ENCODE peak calls at places on chromosomes 6 and 20, in five cellular contexts. K is MV-4-11; A is stimulated activated CD8-positive, alpha-beta memory T cell treated with anti-CD3 and anti-CD28 coated beads, Interleukin-4, amount 100 ng/mL, for 24 hours; S is cortex of kidney; P is T-helper 17 cell. X is an unnamed sample.

GRCh38 chr6:161029195-161029809 is 37.7 kb downstream of the MAP3K4 start:
- DNase-seq in K (peak; percentile 52), A (no peak), S (no peak), P (no peak), X (no peak)

GRCh38 chr6:44294832-44295791 is 18.0 kb downstream of the AARS2 start:
- DNase-seq in K (no peak), A (no peak), S (no peak), P (no peak), X (no peak)

GRCh38 chr20:35181731-35182130 is 9.9 kb downstream of the PROCR start:
- DNase-seq in K (no peak), A (no peak), S (no peak), P (no peak), X (no peak)

GRCh38 chr20:11395581-11395980 is 522.1 kb upstream of the BTBD3 start:
- DNase-seq in K (no peak), A (no peak), S (no peak), P (no peak), X (no peak)

GRCh38 chr20:56111951-56112730 is 106.8 kb upstream of the CBLN4 start:
- DNase-seq in K (peak; percentile 32), A (no peak), S (no peak), P (no peak), X (no peak)

GRCh38 chr6:25056130-25056529 is 120.4 kb upstream of the RIPOR2 start:
- DNase-seq in K (peak; percentile 96), A (no peak), S (no peak), P (peak; percentile 32), X (peak; percentile 20)

GRCh38 chr6:159038914-159039884 is 5.6 kb downstream of the TAGAP start:
- DNase-seq in K (peak; percentile 100), A (no peak), S (no peak), P (no peak), X (no peak)

GRCh38 chr6:133609404-133610270 is 279.3 kb upstream of the TCF21 start:
- DNase-seq in K (peak; percentile 27), A (no peak), S (no peak), P (no peak), X (no peak)

X was measured in mesendoderm.